ENCODE peak calls at places on chromosomes 6 and 20, in four cellular contexts. Z, H, O and W are unnamed samples.

GRCh38 chr20:23086056-23086551 is at the start of gene CD93:
- DNase-seq in Z (peak; percentile 28), H (peak; percentile 1), O (no peak), W (peak; percentile 71)

GRCh38 chr20:49699200-49699992 is 14.3 kb downstream of the B4GALT5 start:
- DNase-seq in Z (no peak), H (peak; percentile 81), O (no peak), W (no peak)

GRCh38 chr6:147618457-147618856 is 110.0 kb downstream of the SAMD5 start:
- DNase-seq in Z (no peak), H (no peak), O (no peak), W (no peak)

GRCh38 chr6:149834513-149835481 is 29.4 kb downstream of the LRP11 start:
- DNase-seq in Z (peak; percentile 84), H (peak; percentile 39), O (no peak), W (peak; percentile 60)

GRCh38 chr6:106134906-106135634 is 48.9 kb downstream of the PRDM1 start:
- DNase-seq in Z (no peak), H (peak; percentile 46), O (peak; percentile 48), W (no peak)

GRCh38 chr6:13764996-13765395 is 49.4 kb downstream of the MCUR1 start:
- DNase-seq in Z (no peak), H (no peak), O (no peak), W (no peak)

GRCh38 chr6:116169880-116170279 is 43.9 kb upstream of the COL10A1 start:
- DNase-seq in Z (no peak), H (no peak), O (no peak), W (no peak)

GRCh38 chr6:126955621-126956020 is 162.8 kb upstream of the RSPO3 start:
- DNase-seq in Z (no peak), H (peak; percentile 12), O (no peak), W (no peak)

GRCh38 chr6:33162471-33162870 is 29.8 kb downstream of the COL11A2 start:
- DNase-seq in Z (no peak), H (no peak), O (no peak), W (no peak)

GRCh38 chr6:25014806-25015560 is 79.2 kb upstream of the RIPOR2 start:
- DNase-seq in Z (no peak), H (peak; percentile 78), O (no peak), W (no peak)

GRCh38 chr6:52016918-52017748 is 70.3 kb downstream of the PKHD1 start:
- DNase-seq in Z (no peak), H (no peak), O (no peak), W (no peak)

GRCh38 chr20:51837436-51837835 is 35.1 kb upstream of the SALL4 start:
- DNase-seq in Z (no peak), H (no peak), O (no peak), W (no peak)

GRCh38 chr6:71333700-71334099 is 45.1 kb downstream of the OGFRL1 start:
- DNase-seq in Z (no peak), H (peak; percentile 89), O (no peak), W (no peak)

GRCh38 chr20:17665756-17666155 is 16.3 kb downstream of the RRBP1 start:
- DNase-seq in Z (no peak), H (no peak), O (no peak), W (no peak)
- H3K4me1 ChIP-seq in Z (peaks cover 26% of the 10 kb centered on the region), H (peaks cover 47% of the 10 kb centered on the region), O (peaks cover 6% of the 10 kb centered on the region), W (peaks cover 10% of the 10 kb centered on the region)

GRCh38 chr20:38893485-38894090 is 32.6 kb upstream of the FAM83D start:
- DNase-seq in Z (peak; percentile 81), H (no peak), O (peak; percentile 44), W (peak; percentile 49)
- H3K4me3 ChIP-seq in Z (no peak overlapping the region), H (no peak overlapping the region), O (no peak overlapping the region), W (no peak overlapping the region)

GRCh38 chr20:53579266-53579580 is 14.4 kb downstream of the ZNF217 start:
- DNase-seq in Z (no peak), H (no peak), O (no peak), W (no peak)
- H3K4me1 ChIP-seq in Z (peaks cover 48% of the 10 kb centered on the region), H (peaks cover 31% of the 10 kb centered on the region), O (peaks cover 36% of the 10 kb centered on the region), W (peaks cover 7% of the 10 kb centered on the region)

GRCh38 chr6:157182503-157183254 is 140.6 kb downstream of the TMEM242 start:
- DNase-seq in Z (no peak), H (no peak), O (no peak), W (no peak)

GRCh38 chr6:157177731-157178336 is 145.5 kb downstream of the TMEM242 start:
- DNase-seq in Z (no peak), H (no peak), O (no peak), W (no peak)

GRCh38 chr6:157184202-157185015 is 138.9 kb downstream of the TMEM242 start:
- DNase-seq in Z (peak; percentile 29), H (peak; percentile 23), O (peak; percentile 74), W (peak; percentile 75)

GRCh38 chr6:157185171-157185570 is 138.1 kb downstream of the TMEM242 start:
- DNase-seq in Z (no peak), H (no peak), O (no peak), W (peak; percentile 71)

DNA sequence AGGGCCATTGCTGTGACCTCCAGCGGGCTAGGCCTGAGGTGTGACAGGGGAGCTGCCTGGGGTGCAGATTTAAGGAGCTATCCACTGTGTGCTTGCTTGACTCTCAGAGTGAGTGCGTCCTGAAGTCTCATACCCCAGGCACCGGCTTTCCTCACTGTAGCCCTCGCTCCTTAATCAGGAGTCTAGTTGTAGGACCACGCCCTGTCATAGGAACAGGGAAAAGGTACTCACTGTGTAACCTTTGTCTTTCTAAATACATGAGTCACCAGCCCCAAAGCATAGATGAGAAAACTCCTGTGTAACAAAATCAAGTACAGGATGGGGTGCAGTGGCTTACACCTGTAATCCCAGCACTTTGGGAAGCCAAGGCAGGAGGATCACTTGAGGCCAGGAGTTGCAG is 141.7 kb downstream of the TMEM242 start:
- DNase-seq in Z (no peak), H (no peak), O (no peak), W (no peak)
- H3K4me3 ChIP-seq in Z (no peak overlapping the region), H (no peak overlapping the region), O (no peak overlapping the region), W (no peak overlapping the region)

DNA sequence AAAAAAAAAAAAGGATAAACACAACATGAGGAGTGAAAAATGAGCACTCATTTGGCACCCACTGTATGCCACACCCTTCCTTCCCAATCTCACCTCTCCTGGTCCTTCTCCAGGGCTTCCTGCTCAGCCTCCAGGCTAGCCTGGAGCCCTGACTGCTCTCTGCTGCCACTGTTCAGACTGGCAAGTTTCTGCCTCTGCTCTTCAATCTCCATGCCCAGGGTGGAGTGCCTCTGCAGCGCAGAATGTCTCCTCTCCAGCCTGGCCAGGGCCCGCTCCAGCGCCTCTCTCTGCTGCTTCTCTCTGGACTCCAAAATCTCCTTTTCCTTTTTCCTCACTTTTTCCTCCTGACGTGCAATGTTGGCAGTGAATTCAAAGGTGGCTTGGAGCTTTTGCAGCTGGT is 194.5 kb downstream of the KIF16B start:
- DNase-seq in Z (no peak), H (no peak), O (no peak), W (no peak)
- H3K4me1 ChIP-seq in Z (no peaks in the 10 kb centered on the region), H (no peaks in the 10 kb centered on the region), O (no peaks in the 10 kb centered on the region), W (no peaks in the 10 kb centered on the region)

DNA sequence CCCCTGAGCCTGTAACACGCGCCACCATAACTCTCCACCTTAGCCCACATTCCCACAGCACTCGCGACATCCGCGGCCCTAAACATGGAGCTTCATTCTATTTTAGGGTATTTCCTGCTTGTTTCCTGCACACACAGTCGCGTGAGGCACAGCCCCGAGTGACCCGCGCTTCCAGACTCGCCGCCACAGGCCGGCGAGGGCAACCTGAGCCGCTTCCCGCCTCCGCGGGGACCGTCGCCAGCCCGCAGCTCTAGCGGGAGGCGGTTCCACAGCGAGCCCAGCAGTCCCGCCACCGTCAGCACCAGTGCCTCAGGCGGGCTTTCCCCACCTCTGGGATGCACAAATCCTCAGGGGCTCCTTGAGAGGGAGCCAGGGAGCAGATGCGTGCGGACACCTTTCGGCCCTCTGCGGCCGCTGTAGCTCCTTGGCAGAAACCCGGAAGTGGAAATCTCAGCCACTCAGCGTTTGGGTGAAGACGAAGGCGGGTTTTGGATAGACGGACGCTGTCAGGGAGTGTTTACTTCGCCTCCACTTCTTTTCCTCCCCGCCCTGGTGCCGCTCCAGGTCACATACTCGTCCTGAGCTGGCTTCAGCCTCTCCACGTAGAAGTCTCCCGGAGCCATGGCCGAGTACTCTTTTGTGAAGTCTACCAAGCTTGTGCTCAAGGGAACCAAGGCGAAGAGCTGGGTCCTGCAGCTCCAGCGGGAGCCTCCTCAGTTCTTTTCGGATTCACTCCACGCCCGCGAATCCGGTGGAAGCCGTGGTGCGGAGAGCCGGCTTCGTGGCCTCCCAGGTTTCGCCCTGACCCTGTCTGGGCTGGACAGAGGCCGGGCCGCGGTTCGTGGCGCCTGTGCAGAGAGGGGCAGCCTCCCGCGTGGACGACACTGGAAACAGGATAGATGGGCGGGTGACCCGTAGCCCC is 2177.4 kb upstream of the DEFB115 start:
- DNase-seq in Z (peak; percentile 66), H (no peak), O (no peak), W (peak; percentile 19)
- H3K4me3 ChIP-seq in Z (no peak overlapping the region), H (peak overlapping the region; percentile 68), O (no peak overlapping the region), W (peak overlapping the region; percentile 58)

GRCh38 chr6:44048277-44048676 is 79.0 kb downstream of the MRPL14 start:
- DNase-seq in Z (no peak), H (no peak), O (no peak), W (no peak)
- H3K4me1 ChIP-seq in Z (no peaks in the 10 kb centered on the region), H (peaks cover 57% of the 10 kb centered on the region), O (peaks cover 41% of the 10 kb centered on the region), W (peaks cover 11% of the 10 kb centered on the region)

DNA sequence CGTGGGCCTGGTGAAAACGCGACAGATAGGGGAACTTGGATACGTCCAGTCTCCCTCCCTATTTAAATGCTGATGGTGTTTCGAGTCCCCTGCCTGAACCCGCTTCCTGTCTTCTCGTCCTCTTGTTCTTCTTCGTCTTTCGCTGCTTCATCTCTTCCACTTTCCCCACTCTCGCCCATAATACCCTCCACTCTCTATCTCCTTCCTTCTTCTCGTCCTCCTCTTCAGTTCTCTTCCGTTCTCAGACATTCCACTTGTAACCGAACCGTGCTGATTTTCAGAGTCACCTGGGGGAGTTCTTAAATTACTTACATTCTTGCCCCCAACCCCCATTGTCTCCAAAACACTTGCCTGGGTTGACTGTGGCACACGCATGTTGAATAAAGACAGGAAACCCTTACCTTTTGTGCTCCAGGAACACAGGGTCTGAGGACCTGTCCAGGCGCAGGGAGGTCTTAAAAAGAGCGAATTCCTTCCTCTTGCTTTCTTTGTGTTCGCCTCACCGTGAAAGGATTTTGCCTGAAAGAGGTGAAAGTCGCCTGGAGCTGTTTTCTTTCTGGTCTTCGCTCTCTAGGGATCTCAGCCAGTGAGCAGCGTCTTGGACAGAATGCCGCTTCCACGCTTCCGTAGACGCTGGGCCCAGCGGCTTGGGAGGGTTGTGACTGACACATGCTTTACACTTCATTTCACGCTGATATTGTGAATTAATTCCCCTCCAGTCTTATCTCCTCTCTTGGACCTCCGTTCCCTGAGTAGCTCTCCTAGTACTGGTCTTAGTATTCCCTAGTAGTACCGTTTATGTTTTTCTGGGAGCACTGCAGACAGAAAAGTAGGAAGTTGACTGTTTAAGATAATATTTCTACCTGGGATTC is 184.0 kb downstream of the GPX5 start:
- DNase-seq in Z (no peak), H (no peak), O (no peak), W (no peak)
- H3K4me3 ChIP-seq in Z (no peak overlapping the region), H (peak overlapping the region; percentile 29), O (peak overlapping the region; percentile 21), W (peak overlapping the region; percentile 1)

DNA sequence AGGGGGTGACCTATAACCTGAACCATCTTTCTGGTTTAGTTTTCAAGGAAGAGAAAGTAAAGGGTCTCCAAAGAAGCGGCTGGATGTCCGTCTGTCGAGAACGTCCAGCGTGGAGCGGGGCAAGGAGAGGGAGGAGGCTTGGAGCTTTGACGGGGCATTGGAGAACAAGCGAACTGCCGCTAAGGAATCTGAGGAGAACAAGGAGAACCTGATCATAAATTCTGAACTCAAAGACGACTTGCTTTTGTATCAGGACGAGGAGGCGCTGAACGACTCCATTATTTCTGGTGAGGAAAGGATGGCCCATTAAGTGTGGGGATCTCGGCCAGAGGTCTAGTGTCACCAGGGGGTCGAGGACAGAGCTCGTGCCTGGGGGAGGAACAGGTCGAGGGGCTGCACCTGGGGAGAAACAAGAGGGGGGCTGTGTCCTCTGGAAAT is 159.2 kb downstream of the SYCP2 start:
- DNase-seq in Z (no peak), H (no peak), O (no peak), W (no peak)
- H3K4me1 ChIP-seq in Z (no peaks in the 10 kb centered on the region), H (no peaks in the 10 kb centered on the region), O (no peaks in the 10 kb centered on the region), W (no peaks in the 10 kb centered on the region)